ENCODE peak calls at places on chromosomes 4 and X, in six cellular contexts. J is colonic mucosa, N is BJ, V is MG63, H is aorta, Y is neuronal stem cell. B is an unnamed sample.

GRCh38 chr4:82811838-82812672 is 13.5 kb upstream of the SCD5 start:
- DNase-seq in Y (peak; percentile 57), N (no peak), V (no peak), H (no peak), J (no peak), B (no peak)

GRCh38 chrX:47501226-47502071 is 18.4 kb upstream of the ZNF41 start:
- DNase-seq in Y (no peak), V (peak; percentile 12), N (peak; percentile 62), H (no peak), J (no peak), B (no peak)

GRCh38 chrX:15143050-15143824 is 126.6 kb downstream of the ASB9 start:
- DNase-seq in Y (peak; percentile 14), J (peak; percentile 71), N (no peak), H (no peak), V (peak; percentile 11), B (no peak)

GRCh38 chr4:69896530-69897116 is 34.2 kb upstream of the CSN1S1 start:
- DNase-seq in Y (peak; percentile 5), J (no peak), N (no peak), V (no peak), H (no peak), B (no peak)

GRCh38 chr4:92344216-92344615 is 40.5 kb downstream of the GRID2 start:
- DNase-seq in J (no peak), H (no peak), V (no peak), N (no peak), Y (no peak), B (no peak)

GRCh38 chrX:86121916-86122315 is 26.3 kb upstream of the DACH2 start:
- DNase-seq in Y (no peak), V (no peak), N (no peak), J (no peak), H (no peak), B (no peak)

GRCh38 chrX:133568109-133568508 is 152.8 kb upstream of the GPC4 start:
- DNase-seq in N (no peak), V (no peak), J (no peak), Y (no peak), H (no peak), B (no peak)

GRCh38 chr4:24748758-24749350 is 46.5 kb upstream of the SOD3 start:
- DNase-seq in H (no peak), N (no peak), V (no peak), Y (no peak), J (no peak), B (no peak)

GRCh38 chr4:17667653-17668201 is 53.3 kb downstream of the MED28 start:
- DNase-seq in J (no peak), Y (no peak), N (no peak), V (no peak), H (no peak), B (no peak)

GRCh38 chrX:153061732-153062131 is 5.5 kb downstream of the PNMA3 start:
- DNase-seq in Y (no peak), V (no peak), H (no peak), J (no peak), N (peak; percentile 10), B (no peak)

GRCh38 chr4:80073362-80074008 is 456 bp upstream of the ANTXR2 start:
- DNase-seq in N (no peak), Y (no peak), H (no peak), J (no peak), V (no peak), B (no peak)

GRCh38 chr4:151674804-151675290 is 86.0 kb downstream of the GATB start:
- DNase-seq in Y (no peak), N (no peak), J (peak; percentile 56), H (peak; percentile 83), V (no peak), B (no peak)

GRCh38 chrX:20947411-20947912 is 426.8 kb upstream of the CNKSR2 start:
- DNase-seq in H (no peak), J (no peak), Y (no peak), V (no peak), N (no peak), B (no peak)

GRCh38 chr4:85370400-85371032 is 104.4 kb upstream of the ARHGAP24 start:
- DNase-seq in V (peak; percentile 4), J (peak; percentile 36), N (no peak), Y (peak; percentile 41), H (no peak), B (no peak)

GRCh38 chr4:175802988-175803387 is 9.1 kb downstream of the GPM6A start:
- DNase-seq in V (no peak), N (no peak), Y (no peak), J (no peak), H (no peak), B (no peak)

GRCh38 chrX:149683966-149684730 is 27.7 kb upstream of the MAGEA11 start:
- DNase-seq in Y (no peak), J (no peak), H (no peak), N (no peak), V (no peak), B (no peak)

GRCh38 chrX:51461053-51462050 is 35.0 kb downstream of the NUDT11 start:
- DNase-seq in N (no peak), Y (peak; percentile 15), V (no peak), H (no peak), J (no peak), B (no peak)

GRCh38 chr4:151646322-151646721 is 114.5 kb downstream of the GATB start:
- DNase-seq in J (no peak), V (no peak), Y (no peak), N (no peak), H (no peak), B (no peak)

GRCh38 chr4:102169345-102169744 is 175.9 kb downstream of the SLC39A8 start:
- DNase-seq in Y (peak; percentile 20), N (no peak), J (no peak), V (no peak), H (no peak), B (no peak)

GRCh38 chrX:100328342-100328741 is 81.7 kb downstream of the PCDH19 start:
- DNase-seq in J (no peak), Y (no peak), V (no peak), N (no peak), H (no peak), B (no peak)

GRCh38 chr4:4606321-4606720 is 64.5 kb upstream of the STX18 start:
- DNase-seq in Y (no peak), V (no peak), J (no peak), H (no peak), N (no peak), B (no peak)

GRCh38 chr4:8225704-8226443 is 26.8 kb downstream of the SH3TC1 start:
- DNase-seq in J (no peak), H (no peak), N (no peak), Y (no peak), V (no peak), B (no peak)

GRCh38 chr4:163107754-163108153 is 58.9 kb downstream of the NAF1 start:
- DNase-seq in N (no peak), V (no peak), Y (no peak), H (no peak), J (no peak), B (no peak)

GRCh38 chr4:169045862-169046584 is 36.0 kb upstream of the CBR4 start:
- DNase-seq in N (no peak), V (no peak), J (no peak), H (no peak), Y (no peak), B (no peak)

GRCh38 chr4:77044458-77045124 is 31.2 kb downstream of the CCNI start:
- DNase-seq in N (no peak), H (no peak), J (no peak), V (peak; percentile 6), Y (no peak), B (no peak)

GRCh38 chr4:27861381-27861787 is 1000.7 kb downstream of the STIM2 start:
- DNase-seq in H (no peak), N (no peak), V (peak; percentile 10), J (no peak), Y (peak; percentile 49), B (no peak)

GRCh38 chr4:94934864-94935263 is 177.1 kb downstream of the BMPR1B start:
- DNase-seq in Y (no peak), J (no peak), V (no peak), H (no peak), N (no peak), B (no peak)

GRCh38 chr4:1792832-1793495 is at the start of gene FGFR3:
- DNase-seq in J (peak; percentile 60), H (no peak), Y (peak; percentile 58), V (peak; percentile 13), N (no peak), B (no peak)

GRCh38 chr4:169774466-169775445 is 17.0 kb upstream of the HPF1 start:
- DNase-seq in J (no peak), H (peak; percentile 78), N (no peak), V (no peak), Y (no peak), B (peak; percentile 19)

GRCh38 chr4:65592089-65592488 is 78.2 kb downstream of the EPHA5 start:
- DNase-seq in Y (no peak), N (no peak), V (no peak), H (no peak), J (no peak), B (no peak)

GRCh38 chrX:10186355-10186754 is 29.6 kb downstream of the CLCN4 start:
- DNase-seq in V (no peak), Y (no peak), N (no peak), H (no peak), J (no peak), B (no peak)

GRCh38 chr4:150479665-150480064 is 102.3 kb upstream of the MAB21L2 start:
- DNase-seq in H (no peak), V (no peak), N (no peak), J (no peak), Y (no peak), B (no peak)

GRCh38 chr4:7960790-7961655 is 21.4 kb upstream of the AFAP1 start:
- DNase-seq in N (peak; percentile 95), H (no peak), J (no peak), Y (no peak), V (peak; percentile 76), B (peak; percentile 96)

DNA sequence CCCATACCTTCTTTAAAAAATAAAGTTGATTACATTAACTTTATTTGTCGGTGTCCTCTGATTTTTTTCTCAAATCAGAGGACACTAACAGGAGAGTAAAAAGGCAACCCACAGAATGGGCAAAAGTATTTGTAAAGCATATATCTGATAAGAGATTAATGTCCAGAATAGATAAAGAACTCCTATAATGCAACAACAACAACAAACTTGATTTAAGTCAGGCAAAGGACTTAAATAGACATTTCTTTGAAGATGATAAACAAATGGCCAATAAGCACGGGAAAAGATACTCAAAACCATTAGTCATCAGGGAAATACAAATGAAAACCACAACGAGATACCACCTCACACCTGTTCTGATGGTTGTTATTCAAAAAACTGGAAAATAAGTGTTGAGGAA is 28.7 kb downstream of the DOCK11 start:
- DNase-seq in Y (no peak), N (no peak), J (no peak), H (no peak), V (no peak), B (no peak)
- H3K27me3 ChIP-seq in Y (no peaks in the 10 kb centered on the region), N (no peaks in the 10 kb centered on the region), J (no peaks in the 10 kb centered on the region), H (no peaks in the 10 kb centered on the region), V (no peaks in the 10 kb centered on the region), B (no peaks in the 10 kb centered on the region)

GRCh38 chrX:132033166-132033565 is 10.1 kb downstream of the STK26 start:
- DNase-seq in N (no peak), H (no peak), Y (no peak), J (no peak), V (no peak), B (no peak)
- H3K4me3 ChIP-seq in N (no peak overlapping the region), H (no peak overlapping the region), Y (no peak overlapping the region), J (no peak overlapping the region), V (no peak overlapping the region), B (no peak overlapping the region)

GRCh38 chrX:17464196-17464595 is 89.2 kb downstream of the NHS start:
- DNase-seq in H (no peak), Y (no peak), N (peak; percentile 39), J (no peak), V (no peak), B (no peak)
- H3K27me3 ChIP-seq in H (no peaks in the 10 kb centered on the region), Y (no peaks in the 10 kb centered on the region), N (no peaks in the 10 kb centered on the region), J (no peaks in the 10 kb centered on the region), V (no peaks in the 10 kb centered on the region), B (no peaks in the 10 kb centered on the region)

GRCh38 chr4:44916406-44916805 is 190.1 kb upstream of the GNPDA2 start:
- DNase-seq in J (no peak), Y (no peak), V (no peak), N (no peak), H (no peak), B (no peak)
- H3K4me3 ChIP-seq in J (no peak overlapping the region), Y (no peak overlapping the region), V (peak overlapping the region; percentile 52), N (no peak overlapping the region), H (peak overlapping the region; percentile 79), B (peak overlapping the region; percentile 45)

B was measured in esophagus muscularis mucosa.